ENCODE peak calls at places on chromosomes 7 and 10, in nine cellular contexts. One of them, this sample, is unnamed. For H3K4me1, the result is how much of the 10 kb centered on the place peaks cover.

GRCh38 chr7:92834661-92835139 is 1.7 kb downstream of the CDK6 start:
- DNase-seq in mammary epithelial cell: peak
- DNase-seq in Peyer's patch: peak
- DNase-seq in CD8-positive, alpha-beta memory T cell: no peak
- DNase-seq in gastrocnemius medialis: no peak
- DNase-seq in transverse colon: peak
- DNase-seq in kidney: peak
- DNase-seq in spleen: no peak
- DNase-seq in MM.1S: peak
- DNase-seq in this sample: peak

GRCh38 chr7:29562307-29562706 is 1.3 kb upstream of the PRR15 start:
- DNase-seq in Peyer's patch: no peak
- DNase-seq in MM.1S: no peak
- DNase-seq in spleen: no peak
- DNase-seq in CD8-positive, alpha-beta memory T cell: no peak
- DNase-seq in gastrocnemius medialis: no peak
- DNase-seq in kidney: no peak
- DNase-seq in mammary epithelial cell: no peak
- DNase-seq in transverse colon: no peak
- DNase-seq in this sample: no peak

GRCh38 chr10:33134011-33134751 is 176.2 kb upstream of the ITGB1 start:
- DNase-seq in gastrocnemius medialis: peak
- DNase-seq in Peyer's patch: no peak
- DNase-seq in MM.1S: no peak
- DNase-seq in spleen: no peak
- DNase-seq in kidney: peak
- DNase-seq in mammary epithelial cell: peak
- DNase-seq in CD8-positive, alpha-beta memory T cell: peak
- DNase-seq in transverse colon: peak
- DNase-seq in this sample: no peak

GRCh38 chr7:82050792-82051191 is 280.9 kb upstream of the HGF start:
- DNase-seq in transverse colon: no peak
- DNase-seq in Peyer's patch: no peak
- DNase-seq in MM.1S: no peak
- DNase-seq in gastrocnemius medialis: no peak
- DNase-seq in spleen: no peak
- DNase-seq in mammary epithelial cell: no peak
- DNase-seq in CD8-positive, alpha-beta memory T cell: no peak
- DNase-seq in kidney: no peak
- DNase-seq in this sample: no peak

GRCh38 chr10:66931949-66932343 is 6.1 kb downstream of the LRRTM3 start:
- DNase-seq in spleen: no peak
- DNase-seq in Peyer's patch: no peak
- DNase-seq in CD8-positive, alpha-beta memory T cell: no peak
- DNase-seq in transverse colon: no peak
- DNase-seq in gastrocnemius medialis: no peak
- DNase-seq in MM.1S: no peak
- DNase-seq in kidney: no peak
- DNase-seq in mammary epithelial cell: peak
- DNase-seq in this sample: no peak

GRCh38 chr10:130921461-130921860 is 390.1 kb downstream of the TCERG1L start:
- DNase-seq in mammary epithelial cell: no peak
- DNase-seq in CD8-positive, alpha-beta memory T cell: no peak
- DNase-seq in MM.1S: no peak
- DNase-seq in transverse colon: no peak
- DNase-seq in kidney: no peak
- DNase-seq in spleen: no peak
- DNase-seq in Peyer's patch: no peak
- DNase-seq in gastrocnemius medialis: no peak
- DNase-seq in this sample: no peak

GRCh38 chr7:132089356-132089755 is 486.9 kb downstream of the PLXNA4 start:
- DNase-seq in transverse colon: no peak
- DNase-seq in spleen: no peak
- DNase-seq in CD8-positive, alpha-beta memory T cell: no peak
- DNase-seq in gastrocnemius medialis: no peak
- DNase-seq in Peyer's patch: no peak
- DNase-seq in mammary epithelial cell: no peak
- DNase-seq in MM.1S: no peak
- DNase-seq in kidney: no peak
- DNase-seq in this sample: no peak

GRCh38 chr7:136251826-136252225 is 274.7 kb upstream of the MTPN start:
- DNase-seq in mammary epithelial cell: no peak
- DNase-seq in MM.1S: no peak
- DNase-seq in CD8-positive, alpha-beta memory T cell: no peak
- DNase-seq in transverse colon: no peak
- DNase-seq in gastrocnemius medialis: no peak
- DNase-seq in kidney: no peak
- DNase-seq in Peyer's patch: no peak
- DNase-seq in spleen: no peak
- DNase-seq in this sample: peak

GRCh38 chr10:13920031-13920430 is 333.3 kb downstream of the PRPF18 start:
- DNase-seq in spleen: no peak
- DNase-seq in mammary epithelial cell: no peak
- DNase-seq in Peyer's patch: no peak
- DNase-seq in MM.1S: no peak
- DNase-seq in kidney: no peak
- DNase-seq in CD8-positive, alpha-beta memory T cell: no peak
- DNase-seq in gastrocnemius medialis: no peak
- DNase-seq in transverse colon: no peak
- DNase-seq in this sample: no peak

GRCh38 chr10:102453502-102453901 is 2.2 kb upstream of the C10orf95 start:
- DNase-seq in gastrocnemius medialis: no peak
- DNase-seq in transverse colon: no peak
- DNase-seq in MM.1S: no peak
- DNase-seq in kidney: no peak
- DNase-seq in CD8-positive, alpha-beta memory T cell: no peak
- DNase-seq in mammary epithelial cell: no peak
- DNase-seq in Peyer's patch: no peak
- DNase-seq in spleen: no peak
- DNase-seq in this sample: no peak

GRCh38 chr10:113142601-113143000 is 192.6 kb downstream of the TCF7L2 start:
- DNase-seq in kidney: no peak
- DNase-seq in gastrocnemius medialis: no peak
- DNase-seq in spleen: no peak
- DNase-seq in mammary epithelial cell: no peak
- DNase-seq in CD8-positive, alpha-beta memory T cell: no peak
- DNase-seq in Peyer's patch: no peak
- DNase-seq in transverse colon: no peak
- DNase-seq in MM.1S: no peak
- DNase-seq in this sample: no peak
- H3K27ac ChIP-seq in kidney: no peak
- H3K27ac ChIP-seq in gastrocnemius medialis: no peak
- H3K27ac ChIP-seq in spleen: no peak
- H3K27ac ChIP-seq in mammary epithelial cell: no peak
- H3K27ac ChIP-seq in CD8-positive, alpha-beta memory T cell: no peak
- H3K27ac ChIP-seq in Peyer's patch: no peak
- H3K27ac ChIP-seq in transverse colon: no peak
- H3K27ac ChIP-seq in MM.1S: no peak
- H3K27ac ChIP-seq in this sample: no peak

GRCh38 chr10:114087255-114087654 is 43.6 kb downstream of the ADRB1 start:
- DNase-seq in mammary epithelial cell: no peak
- DNase-seq in transverse colon: no peak
- DNase-seq in kidney: no peak
- DNase-seq in MM.1S: no peak
- DNase-seq in gastrocnemius medialis: no peak
- DNase-seq in spleen: no peak
- DNase-seq in Peyer's patch: no peak
- DNase-seq in CD8-positive, alpha-beta memory T cell: no peak
- DNase-seq in this sample: no peak

GRCh38 chr10:114081911-114082583 is 38.4 kb downstream of the ADRB1 start:
- DNase-seq in spleen: no peak
- DNase-seq in gastrocnemius medialis: no peak
- DNase-seq in mammary epithelial cell: no peak
- DNase-seq in transverse colon: no peak
- DNase-seq in Peyer's patch: no peak
- DNase-seq in kidney: no peak
- DNase-seq in CD8-positive, alpha-beta memory T cell: no peak
- DNase-seq in MM.1S: no peak
- DNase-seq in this sample: no peak

GRCh38 chr10:114084225-114084624 is 40.6 kb downstream of the ADRB1 start:
- DNase-seq in mammary epithelial cell: no peak
- DNase-seq in MM.1S: no peak
- DNase-seq in kidney: no peak
- DNase-seq in CD8-positive, alpha-beta memory T cell: no peak
- DNase-seq in gastrocnemius medialis: no peak
- DNase-seq in transverse colon: no peak
- DNase-seq in spleen: no peak
- DNase-seq in Peyer's patch: no peak
- DNase-seq in this sample: no peak

GRCh38 chr10:114083040-114083439 is 39.4 kb downstream of the ADRB1 start:
- DNase-seq in transverse colon: no peak
- DNase-seq in gastrocnemius medialis: no peak
- DNase-seq in CD8-positive, alpha-beta memory T cell: no peak
- DNase-seq in spleen: no peak
- DNase-seq in MM.1S: no peak
- DNase-seq in kidney: no peak
- DNase-seq in Peyer's patch: no peak
- DNase-seq in mammary epithelial cell: no peak
- DNase-seq in this sample: no peak

DNA sequence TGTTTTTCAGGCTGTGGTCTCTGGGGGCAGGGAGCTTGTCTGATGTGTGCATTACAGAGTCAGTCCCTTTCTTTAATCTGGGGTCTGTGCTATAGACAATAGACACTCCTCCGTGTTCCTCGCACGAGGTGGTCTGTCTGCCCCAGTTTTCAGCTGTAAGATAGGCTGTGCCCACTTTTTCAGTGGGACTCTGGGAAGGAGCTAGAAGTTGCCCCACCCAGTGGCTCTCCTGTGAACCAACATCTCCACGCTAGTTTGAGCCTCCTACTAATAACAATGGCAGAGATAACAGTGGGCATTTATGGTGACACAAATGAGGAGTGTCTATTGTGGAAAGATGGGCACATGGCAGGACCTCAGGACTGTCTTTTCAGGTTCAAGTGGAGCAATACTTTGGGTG is 44.0 kb downstream of the ADRB1 start:
- DNase-seq in spleen: no peak
- DNase-seq in transverse colon: no peak
- DNase-seq in gastrocnemius medialis: no peak
- DNase-seq in MM.1S: no peak
- DNase-seq in kidney: no peak
- DNase-seq in Peyer's patch: no peak
- DNase-seq in CD8-positive, alpha-beta memory T cell: no peak
- DNase-seq in mammary epithelial cell: no peak
- DNase-seq in this sample: no peak
- H3K4me1 ChIP-seq in spleen: under half
- H3K4me1 ChIP-seq in transverse colon: under half
- H3K4me1 ChIP-seq in gastrocnemius medialis: under half
- H3K4me1 ChIP-seq in MM.1S: under half
- H3K4me1 ChIP-seq in kidney: under half
- H3K4me1 ChIP-seq in Peyer's patch: under half
- H3K4me1 ChIP-seq in CD8-positive, alpha-beta memory T cell: under half
- H3K4me1 ChIP-seq in mammary epithelial cell: under half
- H3K4me1 ChIP-seq in this sample: under half

GRCh38 chr7:106067678-106068077 is 44.4 kb downstream of the SYPL1 start:
- DNase-seq in MM.1S: no peak
- DNase-seq in Peyer's patch: no peak
- DNase-seq in spleen: no peak
- DNase-seq in CD8-positive, alpha-beta memory T cell: no peak
- DNase-seq in transverse colon: no peak
- DNase-seq in kidney: no peak
- DNase-seq in mammary epithelial cell: no peak
- DNase-seq in gastrocnemius medialis: no peak
- DNase-seq in this sample: no peak
- H3K27ac ChIP-seq in MM.1S: no peak
- H3K27ac ChIP-seq in Peyer's patch: no peak
- H3K27ac ChIP-seq in spleen: no peak
- H3K27ac ChIP-seq in CD8-positive, alpha-beta memory T cell: no peak
- H3K27ac ChIP-seq in transverse colon: peak
- H3K27ac ChIP-seq in kidney: no peak
- H3K27ac ChIP-seq in mammary epithelial cell: no peak
- H3K27ac ChIP-seq in gastrocnemius medialis: no peak
- H3K27ac ChIP-seq in this sample: no peak

GRCh38 chr7:99820408-99821027 is 7.3 kb upstream of the CYP3A43 start:
- DNase-seq in MM.1S: no peak
- DNase-seq in mammary epithelial cell: no peak
- DNase-seq in Peyer's patch: no peak
- DNase-seq in kidney: no peak
- DNase-seq in CD8-positive, alpha-beta memory T cell: no peak
- DNase-seq in transverse colon: no peak
- DNase-seq in gastrocnemius medialis: no peak
- DNase-seq in spleen: no peak
- DNase-seq in this sample: no peak

GRCh38 chr7:99825451-99825850 is 2.4 kb upstream of the CYP3A43 start:
- DNase-seq in MM.1S: no peak
- DNase-seq in transverse colon: no peak
- DNase-seq in mammary epithelial cell: no peak
- DNase-seq in CD8-positive, alpha-beta memory T cell: no peak
- DNase-seq in spleen: no peak
- DNase-seq in Peyer's patch: no peak
- DNase-seq in kidney: no peak
- DNase-seq in gastrocnemius medialis: no peak
- DNase-seq in this sample: no peak

GRCh38 chr7:99824091-99824490 is 3.7 kb upstream of the CYP3A43 start:
- DNase-seq in MM.1S: no peak
- DNase-seq in Peyer's patch: no peak
- DNase-seq in gastrocnemius medialis: no peak
- DNase-seq in mammary epithelial cell: no peak
- DNase-seq in spleen: no peak
- DNase-seq in transverse colon: no peak
- DNase-seq in kidney: no peak
- DNase-seq in CD8-positive, alpha-beta memory T cell: no peak
- DNase-seq in this sample: peak

GRCh38 chr7:99825873-99826272 is 1.9 kb upstream of the CYP3A43 start:
- DNase-seq in mammary epithelial cell: no peak
- DNase-seq in CD8-positive, alpha-beta memory T cell: no peak
- DNase-seq in gastrocnemius medialis: no peak
- DNase-seq in Peyer's patch: no peak
- DNase-seq in MM.1S: no peak
- DNase-seq in kidney: no peak
- DNase-seq in transverse colon: no peak
- DNase-seq in spleen: no peak
- DNase-seq in this sample: no peak

DNA sequence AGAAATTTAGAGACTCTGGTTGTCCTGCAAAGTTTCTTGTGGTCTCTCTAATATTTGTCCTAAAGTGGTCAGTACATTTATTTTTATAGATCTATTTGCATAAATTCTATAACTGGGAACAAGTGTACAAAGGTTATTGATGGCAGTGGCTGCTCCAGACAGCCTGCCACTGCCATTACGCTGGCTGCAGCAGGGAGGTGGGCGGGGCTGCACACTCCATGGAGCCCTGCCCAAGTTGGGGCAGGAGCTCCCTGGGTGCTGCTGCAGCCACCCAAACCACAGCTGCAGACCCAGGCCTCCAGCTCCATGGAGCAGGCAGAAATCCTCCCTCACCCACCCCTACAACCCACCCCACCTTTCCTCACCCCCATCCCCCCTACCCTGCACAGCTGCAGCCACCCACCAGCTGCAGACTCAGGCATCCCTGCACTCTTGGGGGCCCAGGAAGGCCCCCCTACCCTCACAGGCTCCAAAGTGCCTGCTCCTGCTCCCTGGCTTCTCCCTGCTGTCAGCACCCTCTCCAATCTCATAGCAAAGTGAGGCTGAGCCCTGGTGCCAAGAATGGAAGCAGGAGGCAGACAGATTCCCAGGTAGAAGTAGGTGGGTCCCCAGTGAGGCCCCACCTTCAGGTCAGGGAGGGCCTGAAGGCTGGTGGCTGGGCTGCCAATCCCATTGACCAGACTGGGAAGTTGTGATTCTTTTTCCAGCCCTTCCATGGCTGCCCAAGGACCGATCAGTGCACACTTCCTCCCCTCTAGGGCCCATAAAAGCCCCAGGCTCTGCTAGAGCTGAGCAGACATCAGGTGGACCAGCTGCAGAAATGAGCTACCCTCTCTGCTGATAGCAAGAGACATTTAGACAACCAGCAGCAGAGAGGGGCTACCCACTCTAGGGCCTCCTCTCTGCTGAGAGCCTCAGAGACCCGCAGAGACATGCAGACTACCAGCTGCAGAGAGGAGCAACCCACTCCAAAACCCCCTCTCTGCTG is 4.8 kb upstream of the CYP3A43 start:
- DNase-seq in kidney: no peak
- DNase-seq in gastrocnemius medialis: no peak
- DNase-seq in Peyer's patch: no peak
- DNase-seq in transverse colon: peak
- DNase-seq in mammary epithelial cell: no peak
- DNase-seq in spleen: no peak
- DNase-seq in MM.1S: no peak
- DNase-seq in CD8-positive, alpha-beta memory T cell: no peak
- DNase-seq in this sample: no peak
- H3K4me1 ChIP-seq in kidney: under half
- H3K4me1 ChIP-seq in gastrocnemius medialis: under half
- H3K4me1 ChIP-seq in Peyer's patch: under half
- H3K4me1 ChIP-seq in transverse colon: under half
- H3K4me1 ChIP-seq in mammary epithelial cell: under half
- H3K4me1 ChIP-seq in spleen: under half
- H3K4me1 ChIP-seq in MM.1S: under half
- H3K4me1 ChIP-seq in CD8-positive, alpha-beta memory T cell: under half
- H3K4me1 ChIP-seq in this sample: under half

This sample was measured in SJCRH30.